ENCODE peak calls at places on chromosomes 12 and 14, in six cellular contexts. Z is HFFc6; O is anterior cingulate cortex; U is activated CD8-positive, alpha-beta memory T cell treated with anti-CD3 and anti-CD28 coated beads for 1 hour; H is posterior vena cava; L is HEK293T. J is an unnamed sample.

GRCh38 chr12:76074701-76075336 is 9.7 kb downstream of the NAP1L1 start:
- DNase-seq in Z (no peak), O (no peak), U (no peak), H (no peak), L (no peak), J (no peak)

GRCh38 chr12:6375269-6376078 is at the start of gene SCNN1A:
- DNase-seq in Z (no peak), O (no peak), U (no peak), H (no peak), L (no peak), J (no peak)

GRCh38 chr12:42761601-42762350 is 172.2 kb upstream of the PRICKLE1 start:
- DNase-seq in Z (peak; percentile 4), O (no peak), U (no peak), H (no peak), L (no peak), J (no peak)

GRCh38 chr14:90520326-90520725 is 123.5 kb downstream of the CALM1 start:
- DNase-seq in Z (no peak), O (no peak), U (no peak), H (peak; percentile 76), L (no peak), J (no peak)

GRCh38 chr12:76226397-76226796 is 121.8 kb downstream of the BBS10 start:
- DNase-seq in Z (no peak), O (no peak), U (no peak), H (no peak), L (no peak), J (peak; percentile 67)

GRCh38 chr14:64502476-64503183 is 1.0 kb downstream of the ZBTB25 start:
- DNase-seq in Z (no peak), O (no peak), U (no peak), H (no peak), L (no peak), J (no peak)

GRCh38 chr14:100471451-100472093 is 115.6 kb downstream of the BEGAIN start:
- DNase-seq in Z (no peak), O (no peak), U (no peak), H (no peak), L (no peak), J (no peak)

GRCh38 chr12:91316825-91317224 is 134.2 kb upstream of the DCN start:
- DNase-seq in Z (peak; percentile 13), O (no peak), U (no peak), H (no peak), L (no peak), J (peak; percentile 68)

J was measured in fibroblast of gingiva.